ENCODE peak calls at places on chromosomes 16 and 17, in eight cellular contexts. One of them, this sample, is unnamed.

GRCh38 chr17:76434870-76435269 is 18.1 kb downstream of the UBE2O start:
- DNase-seq in GM10248: no peak
- DNase-seq in HS-5: no peak
- DNase-seq in astrocyte: no peak
- DNase-seq in AG10803: no peak
- DNase-seq in IMR-90: no peak
- DNase-seq in HT1080: no peak
- DNase-seq in activated T-cell treated with anti-CD3 and anti-CD28 coated beads for 24 hours: no peak
- DNase-seq in this sample: no peak

GRCh38 chr17:42387663-42388380 is 420 bp downstream of the STAT3 start:
- DNase-seq in GM10248: no peak
- DNase-seq in HS-5: no peak
- DNase-seq in astrocyte: no peak
- DNase-seq in AG10803: no peak
- DNase-seq in IMR-90: no peak
- DNase-seq in HT1080: peak; percentile 63
- DNase-seq in activated T-cell treated with anti-CD3 and anti-CD28 coated beads for 24 hours: peak; percentile 16
- DNase-seq in this sample: no peak

GRCh38 chr17:33113281-33114010 is 121.8 kb downstream of the SPACA3 start:
- DNase-seq in GM10248: no peak
- DNase-seq in HS-5: no peak
- DNase-seq in astrocyte: peak; percentile 64
- DNase-seq in AG10803: peak; percentile 55
- DNase-seq in IMR-90: peak; percentile 2
- DNase-seq in HT1080: no peak
- DNase-seq in activated T-cell treated with anti-CD3 and anti-CD28 coated beads for 24 hours: no peak
- DNase-seq in this sample: no peak

GRCh38 chr16:81896902-81897301 is 114.4 kb downstream of the SDR42E1 start:
- DNase-seq in GM10248: no peak
- DNase-seq in HS-5: no peak
- DNase-seq in astrocyte: no peak
- DNase-seq in AG10803: no peak
- DNase-seq in IMR-90: no peak
- DNase-seq in HT1080: no peak
- DNase-seq in activated T-cell treated with anti-CD3 and anti-CD28 coated beads for 24 hours: no peak
- DNase-seq in this sample: no peak

GRCh38 chr16:88430524-88431446 is 22.3 kb upstream of the ZFPM1 start:
- DNase-seq in GM10248: peak; percentile 82
- DNase-seq in HS-5: no peak
- DNase-seq in astrocyte: no peak
- DNase-seq in AG10803: no peak
- DNase-seq in IMR-90: no peak
- DNase-seq in HT1080: no peak
- DNase-seq in activated T-cell treated with anti-CD3 and anti-CD28 coated beads for 24 hours: no peak
- DNase-seq in this sample: peak; percentile 22

GRCh38 chr16:60582528-60582927 is 1453.7 kb downstream of the CDH8 start:
- DNase-seq in GM10248: no peak
- DNase-seq in HS-5: no peak
- DNase-seq in astrocyte: no peak
- DNase-seq in AG10803: no peak
- DNase-seq in IMR-90: no peak
- DNase-seq in HT1080: no peak
- DNase-seq in activated T-cell treated with anti-CD3 and anti-CD28 coated beads for 24 hours: no peak
- DNase-seq in this sample: no peak

GRCh38 chr16:57422026-57422944 is 17.7 kb downstream of the CCL17 start:
- DNase-seq in GM10248: no peak
- DNase-seq in HS-5: no peak
- DNase-seq in astrocyte: peak; percentile 29
- DNase-seq in AG10803: peak; percentile 53
- DNase-seq in IMR-90: peak; percentile 72
- DNase-seq in HT1080: peak; percentile 59
- DNase-seq in activated T-cell treated with anti-CD3 and anti-CD28 coated beads for 24 hours: no peak
- DNase-seq in this sample: no peak

GRCh38 chr16:11613381-11614303 is 26.9 kb upstream of the LITAF start:
- DNase-seq in GM10248: peak; percentile 62
- DNase-seq in HS-5: no peak
- DNase-seq in astrocyte: no peak
- DNase-seq in AG10803: no peak
- DNase-seq in IMR-90: no peak
- DNase-seq in HT1080: no peak
- DNase-seq in activated T-cell treated with anti-CD3 and anti-CD28 coated beads for 24 hours: no peak
- DNase-seq in this sample: no peak

GRCh38 chr16:86531193-86531550 is 20.8 kb downstream of the FOXF1 start:
- DNase-seq in GM10248: no peak
- DNase-seq in HS-5: no peak
- DNase-seq in astrocyte: no peak
- DNase-seq in AG10803: no peak
- DNase-seq in IMR-90: no peak
- DNase-seq in HT1080: no peak
- DNase-seq in activated T-cell treated with anti-CD3 and anti-CD28 coated beads for 24 hours: no peak
- DNase-seq in this sample: no peak

GRCh38 chr16:46743232-46743719 is 4.9 kb downstream of the MYLK3 start:
- DNase-seq in GM10248: peak; percentile 65
- DNase-seq in HS-5: no peak
- DNase-seq in astrocyte: peak; percentile 35
- DNase-seq in AG10803: peak; percentile 63
- DNase-seq in IMR-90: peak; percentile 28
- DNase-seq in HT1080: no peak
- DNase-seq in activated T-cell treated with anti-CD3 and anti-CD28 coated beads for 24 hours: no peak
- DNase-seq in this sample: no peak

GRCh38 chr17:67562036-67562435 is 155.7 kb upstream of the NOL11 start:
- DNase-seq in GM10248: no peak
- DNase-seq in HS-5: no peak
- DNase-seq in astrocyte: no peak
- DNase-seq in AG10803: no peak
- DNase-seq in IMR-90: no peak
- DNase-seq in HT1080: no peak
- DNase-seq in activated T-cell treated with anti-CD3 and anti-CD28 coated beads for 24 hours: no peak
- DNase-seq in this sample: no peak